ENCODE peak calls at places on chromosome 9, in eight cellular contexts. One of them, this sample, is unnamed.

GRCh38 chr9:37920471-37921167 is 16.7 kb upstream of the SLC25A51 start:
- DNase-seq in cardiac muscle cell: no peak
- DNase-seq in PC-3: no peak
- DNase-seq in bronchial epithelial cell: no peak
- DNase-seq in lung: no peak
- DNase-seq in heart left ventricle: no peak
- DNase-seq in colonic mucosa: no peak
- DNase-seq in fibroblast of lung: no peak
- DNase-seq in this sample: no peak

GRCh38 chr9:135536166-135536565 is 9.8 kb upstream of the OBP2A start:
- DNase-seq in cardiac muscle cell: peak; percentile 85
- DNase-seq in PC-3: no peak
- DNase-seq in bronchial epithelial cell: no peak
- DNase-seq in lung: no peak
- DNase-seq in heart left ventricle: no peak
- DNase-seq in colonic mucosa: no peak
- DNase-seq in fibroblast of lung: peak; percentile 72
- DNase-seq in this sample: no peak

GRCh38 chr9:107465467-107466451 is 23.8 kb downstream of the KLF4 start:
- DNase-seq in cardiac muscle cell: peak; percentile 78
- DNase-seq in PC-3: peak; percentile 55
- DNase-seq in bronchial epithelial cell: no peak
- DNase-seq in lung: peak; percentile 61
- DNase-seq in heart left ventricle: peak; percentile 65
- DNase-seq in colonic mucosa: peak; percentile 75
- DNase-seq in fibroblast of lung: peak; percentile 26
- DNase-seq in this sample: peak; percentile 88

GRCh38 chr9:76593011-76593347 is 134.0 kb downstream of the GCNT1 start:
- DNase-seq in cardiac muscle cell: no peak
- DNase-seq in PC-3: no peak
- DNase-seq in bronchial epithelial cell: no peak
- DNase-seq in lung: no peak
- DNase-seq in heart left ventricle: no peak
- DNase-seq in colonic mucosa: no peak
- DNase-seq in fibroblast of lung: no peak
- DNase-seq in this sample: no peak

GRCh38 chr9:106784076-106784475 is 78.9 kb upstream of the ZNF462 start:
- DNase-seq in cardiac muscle cell: peak; percentile 77
- DNase-seq in PC-3: no peak
- DNase-seq in bronchial epithelial cell: no peak
- DNase-seq in lung: no peak
- DNase-seq in heart left ventricle: no peak
- DNase-seq in colonic mucosa: no peak
- DNase-seq in fibroblast of lung: peak; percentile 78
- DNase-seq in this sample: no peak

GRCh38 chr9:33147770-33148169 is 19.4 kb downstream of the B4GALT1 start:
- DNase-seq in cardiac muscle cell: no peak
- DNase-seq in PC-3: no peak
- DNase-seq in bronchial epithelial cell: no peak
- DNase-seq in lung: no peak
- DNase-seq in heart left ventricle: no peak
- DNase-seq in colonic mucosa: no peak
- DNase-seq in fibroblast of lung: no peak
- DNase-seq in this sample: no peak

GRCh38 chr9:4497855-4498254 is 7.6 kb downstream of the SLC1A1 start:
- DNase-seq in cardiac muscle cell: no peak
- DNase-seq in PC-3: peak; percentile 59
- DNase-seq in bronchial epithelial cell: no peak
- DNase-seq in lung: no peak
- DNase-seq in heart left ventricle: no peak
- DNase-seq in colonic mucosa: no peak
- DNase-seq in fibroblast of lung: peak; percentile 65
- DNase-seq in this sample: no peak

GRCh38 chr9:68678430-68678829 is 26.6 kb upstream of the PIP5K1B start:
- DNase-seq in cardiac muscle cell: peak; percentile 18
- DNase-seq in PC-3: peak; percentile 14
- DNase-seq in bronchial epithelial cell: no peak
- DNase-seq in lung: no peak
- DNase-seq in heart left ventricle: peak; percentile 14
- DNase-seq in colonic mucosa: no peak
- DNase-seq in fibroblast of lung: no peak
- DNase-seq in this sample: no peak

GRCh38 chr9:2055203-2055658 is 40.1 kb downstream of the SMARCA2 start:
- DNase-seq in cardiac muscle cell: peak; percentile 21
- DNase-seq in PC-3: peak; percentile 20
- DNase-seq in bronchial epithelial cell: peak; percentile 94
- DNase-seq in lung: no peak
- DNase-seq in heart left ventricle: no peak
- DNase-seq in colonic mucosa: no peak
- DNase-seq in fibroblast of lung: peak; percentile 85
- DNase-seq in this sample: no peak

GRCh38 chr9:126531035-126531571 is 82.6 kb upstream of the LMX1B start:
- DNase-seq in cardiac muscle cell: peak; percentile 7
- DNase-seq in PC-3: no peak
- DNase-seq in bronchial epithelial cell: no peak
- DNase-seq in lung: no peak
- DNase-seq in heart left ventricle: no peak
- DNase-seq in colonic mucosa: no peak
- DNase-seq in fibroblast of lung: no peak
- DNase-seq in this sample: no peak

GRCh38 chr9:89811896-89812450 is 207.2 kb downstream of the GADD45G start:
- DNase-seq in cardiac muscle cell: no peak
- DNase-seq in PC-3: no peak
- DNase-seq in bronchial epithelial cell: no peak
- DNase-seq in lung: no peak
- DNase-seq in heart left ventricle: no peak
- DNase-seq in colonic mucosa: no peak
- DNase-seq in fibroblast of lung: no peak
- DNase-seq in this sample: no peak

GRCh38 chr9:77433675-77434445 is 214.3 kb downstream of the GNA14 start:
- DNase-seq in cardiac muscle cell: peak; percentile 84
- DNase-seq in PC-3: peak; percentile 64
- DNase-seq in bronchial epithelial cell: peak; percentile 48
- DNase-seq in lung: peak; percentile 58
- DNase-seq in heart left ventricle: peak; percentile 49
- DNase-seq in colonic mucosa: peak; percentile 44
- DNase-seq in fibroblast of lung: peak; percentile 69
- DNase-seq in this sample: peak; percentile 68

GRCh38 chr9:136728548-136729123 is 14.1 kb downstream of the LCN10 start:
- DNase-seq in cardiac muscle cell: peak; percentile 59
- DNase-seq in PC-3: peak; percentile 20
- DNase-seq in bronchial epithelial cell: no peak
- DNase-seq in lung: no peak
- DNase-seq in heart left ventricle: no peak
- DNase-seq in colonic mucosa: no peak
- DNase-seq in fibroblast of lung: peak; percentile 48
- DNase-seq in this sample: no peak

GRCh38 chr9:106941901-106942300 is 78.9 kb downstream of the ZNF462 start:
- DNase-seq in cardiac muscle cell: no peak
- DNase-seq in PC-3: no peak
- DNase-seq in bronchial epithelial cell: no peak
- DNase-seq in lung: no peak
- DNase-seq in heart left ventricle: no peak
- DNase-seq in colonic mucosa: no peak
- DNase-seq in fibroblast of lung: peak; percentile 30
- DNase-seq in this sample: no peak

GRCh38 chr9:109903515-109904138 is 123.6 kb downstream of the PALM2AKAP2 start:
- DNase-seq in cardiac muscle cell: peak; percentile 89
- DNase-seq in PC-3: peak; percentile 78
- DNase-seq in bronchial epithelial cell: peak; percentile 73
- DNase-seq in lung: peak; percentile 66
- DNase-seq in heart left ventricle: peak; percentile 58
- DNase-seq in colonic mucosa: peak; percentile 76
- DNase-seq in fibroblast of lung: peak; percentile 70
- DNase-seq in this sample: peak; percentile 61

GRCh38 chr9:33858346-33858869 is 41.4 kb downstream of the UBE2R2 start:
- DNase-seq in cardiac muscle cell: no peak
- DNase-seq in PC-3: peak; percentile 26
- DNase-seq in bronchial epithelial cell: peak; percentile 21
- DNase-seq in lung: no peak
- DNase-seq in heart left ventricle: no peak
- DNase-seq in colonic mucosa: no peak
- DNase-seq in fibroblast of lung: peak; percentile 49
- DNase-seq in this sample: no peak

GRCh38 chr9:136342191-136343120 is 15.1 kb downstream of the GPSM1 start:
- DNase-seq in cardiac muscle cell: peak; percentile 80
- DNase-seq in PC-3: no peak
- DNase-seq in bronchial epithelial cell: peak; percentile 60
- DNase-seq in lung: peak; percentile 86
- DNase-seq in heart left ventricle: peak; percentile 84
- DNase-seq in colonic mucosa: peak; percentile 89
- DNase-seq in fibroblast of lung: peak; percentile 70
- DNase-seq in this sample: peak; percentile 77

GRCh38 chr9:129307227-129307970 is 129.3 kb upstream of the IER5L start:
- DNase-seq in cardiac muscle cell: no peak
- DNase-seq in PC-3: no peak
- DNase-seq in bronchial epithelial cell: peak; percentile 12
- DNase-seq in lung: no peak
- DNase-seq in heart left ventricle: no peak
- DNase-seq in colonic mucosa: no peak
- DNase-seq in fibroblast of lung: peak; percentile 43
- DNase-seq in this sample: no peak

GRCh38 chr9:86408121-86408520 is 53.9 kb upstream of the TUT7 start:
- DNase-seq in cardiac muscle cell: peak; percentile 14
- DNase-seq in PC-3: no peak
- DNase-seq in bronchial epithelial cell: peak; percentile 82
- DNase-seq in lung: no peak
- DNase-seq in heart left ventricle: no peak
- DNase-seq in colonic mucosa: no peak
- DNase-seq in fibroblast of lung: peak; percentile 41
- DNase-seq in this sample: no peak

GRCh38 chr9:8172000-8172399 is 372.4 kb upstream of the DMAC1 start:
- DNase-seq in cardiac muscle cell: no peak
- DNase-seq in PC-3: no peak
- DNase-seq in bronchial epithelial cell: no peak
- DNase-seq in lung: no peak
- DNase-seq in heart left ventricle: no peak
- DNase-seq in colonic mucosa: no peak
- DNase-seq in fibroblast of lung: no peak
- DNase-seq in this sample: no peak

GRCh38 chr9:64773491-64773931 is 511.5 kb downstream of the FOXD4L5 start:
- DNase-seq in cardiac muscle cell: peak; percentile 5
- DNase-seq in PC-3: no peak
- DNase-seq in bronchial epithelial cell: no peak
- DNase-seq in lung: no peak
- DNase-seq in heart left ventricle: no peak
- DNase-seq in colonic mucosa: peak; percentile 18
- DNase-seq in fibroblast of lung: peak; percentile 18
- DNase-seq in this sample: peak; percentile 21

GRCh38 chr9:118896356-118897000 is 472.8 kb downstream of the BRINP1 start:
- DNase-seq in cardiac muscle cell: no peak
- DNase-seq in PC-3: no peak
- DNase-seq in bronchial epithelial cell: no peak
- DNase-seq in lung: no peak
- DNase-seq in heart left ventricle: no peak
- DNase-seq in colonic mucosa: no peak
- DNase-seq in fibroblast of lung: peak; percentile 7
- DNase-seq in this sample: no peak

GRCh38 chr9:23702311-23702922 is 123.6 kb downstream of the ELAVL2 start:
- DNase-seq in cardiac muscle cell: no peak
- DNase-seq in PC-3: peak; percentile 71
- DNase-seq in bronchial epithelial cell: peak; percentile 60
- DNase-seq in lung: no peak
- DNase-seq in heart left ventricle: no peak
- DNase-seq in colonic mucosa: no peak
- DNase-seq in fibroblast of lung: peak; percentile 75
- DNase-seq in this sample: no peak
- TF ChIP-seq CTCF in cardiac muscle cell: no peak
- TF ChIP-seq CTCF in PC-3: peak; percentile 70
- TF ChIP-seq CTCF in bronchial epithelial cell: peak; percentile 16
- TF ChIP-seq CTCF in lung: no peak
- TF ChIP-seq CTCF in heart left ventricle: no peak
- TF ChIP-seq CTCF in colonic mucosa: no peak
- TF ChIP-seq CTCF in fibroblast of lung: no peak
- TF ChIP-seq CTCF in this sample: no peak

GRCh38 chr9:36780186-36780585 is 207.5 kb downstream of the MELK start:
- DNase-seq in cardiac muscle cell: no peak
- DNase-seq in PC-3: no peak
- DNase-seq in bronchial epithelial cell: no peak
- DNase-seq in lung: no peak
- DNase-seq in heart left ventricle: no peak
- DNase-seq in colonic mucosa: no peak
- DNase-seq in fibroblast of lung: no peak
- DNase-seq in this sample: no peak
- H3K4me3 ChIP-seq in cardiac muscle cell: no peak overlapping the region
- H3K4me3 ChIP-seq in PC-3: no peak overlapping the region
- H3K4me3 ChIP-seq in bronchial epithelial cell: no peak overlapping the region
- H3K4me3 ChIP-seq in lung: no peak overlapping the region
- H3K4me3 ChIP-seq in heart left ventricle: no peak overlapping the region
- H3K4me3 ChIP-seq in colonic mucosa: no peak overlapping the region
- H3K4me3 ChIP-seq in fibroblast of lung: no peak overlapping the region
- H3K4me3 ChIP-seq in this sample: no peak overlapping the region

DNA sequence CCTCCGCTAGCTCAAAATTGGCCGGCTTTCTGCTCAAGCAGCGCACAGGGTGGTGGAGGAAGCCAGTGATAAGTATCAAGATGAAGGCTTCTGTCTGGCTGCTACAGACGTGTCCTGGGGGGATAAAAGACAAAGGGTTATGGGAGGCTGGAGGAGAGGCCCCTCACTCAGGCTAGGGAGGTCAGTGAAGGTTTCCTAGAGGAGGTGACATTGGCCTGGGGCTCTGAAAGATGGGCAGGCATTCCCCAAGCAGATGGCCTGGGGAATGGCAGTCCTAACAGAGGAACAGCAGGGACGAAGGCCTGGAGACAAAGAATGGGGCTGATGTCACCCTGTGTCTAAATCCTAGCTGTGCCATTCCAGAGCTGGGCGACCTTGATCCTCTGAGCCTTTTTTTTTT is 32.3 kb downstream of the OLFML2A start:
- DNase-seq in cardiac muscle cell: no peak
- DNase-seq in PC-3: no peak
- DNase-seq in bronchial epithelial cell: no peak
- DNase-seq in lung: no peak
- DNase-seq in heart left ventricle: no peak
- DNase-seq in colonic mucosa: no peak
- DNase-seq in fibroblast of lung: no peak
- DNase-seq in this sample: no peak
- H3K27me3 ChIP-seq in cardiac muscle cell: no peaks in the 10 kb centered on the region
- H3K27me3 ChIP-seq in PC-3: no peaks in the 10 kb centered on the region
- H3K27me3 ChIP-seq in bronchial epithelial cell: no peaks in the 10 kb centered on the region
- H3K27me3 ChIP-seq in lung: no peaks in the 10 kb centered on the region
- H3K27me3 ChIP-seq in heart left ventricle: no peaks in the 10 kb centered on the region
- H3K27me3 ChIP-seq in colonic mucosa: no peaks in the 10 kb centered on the region
- H3K27me3 ChIP-seq in fibroblast of lung: no peaks in the 10 kb centered on the region
- H3K27me3 ChIP-seq in this sample: no peaks in the 10 kb centered on the region

DNA sequence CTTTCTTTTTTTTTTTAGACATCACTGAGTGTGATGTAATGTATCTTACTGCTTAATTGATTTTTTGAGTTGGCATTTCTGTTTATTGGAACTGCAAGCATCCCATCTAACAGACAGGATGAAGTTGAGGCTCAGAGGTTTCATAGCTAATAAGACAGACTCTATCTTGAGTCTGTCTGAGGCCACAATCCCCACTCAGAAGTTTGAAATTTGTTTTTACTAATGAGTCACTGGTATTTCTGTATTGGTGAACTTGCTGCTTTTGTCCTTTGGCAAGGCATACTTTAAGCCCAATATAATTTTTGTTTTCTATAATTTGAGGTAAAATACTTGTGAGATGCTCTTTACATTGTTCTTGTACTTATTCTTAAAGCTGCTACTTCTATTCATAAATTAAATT is 491.2 kb downstream of the PSAT1 start:
- DNase-seq in cardiac muscle cell: no peak
- DNase-seq in PC-3: no peak
- DNase-seq in bronchial epithelial cell: no peak
- DNase-seq in lung: no peak
- DNase-seq in heart left ventricle: no peak
- DNase-seq in colonic mucosa: no peak
- DNase-seq in fibroblast of lung: peak; percentile 75
- DNase-seq in this sample: no peak
- TF ChIP-seq CTCF in cardiac muscle cell: no peak
- TF ChIP-seq CTCF in PC-3: no peak
- TF ChIP-seq CTCF in bronchial epithelial cell: no peak
- TF ChIP-seq CTCF in lung: no peak
- TF ChIP-seq CTCF in heart left ventricle: no peak
- TF ChIP-seq CTCF in colonic mucosa: no peak
- TF ChIP-seq CTCF in fibroblast of lung: no peak
- TF ChIP-seq CTCF in this sample: no peak

This sample was measured in psoas muscle.